ENCODE peak calls at places on chromosomes 1 and 21, in five cellular contexts. L, H, Q, X and T are unnamed samples.

GRCh38 chr21:46078984-46079356 is 18.9 kb upstream of the COL6A2 start:
- DNase-seq in L (no peak), H (peak), Q (no peak), X (no peak), T (no peak)

GRCh38 chr21:41425954-41426655 is at the start of gene MX1:
- DNase-seq in L (peak), H (peak), Q (no peak), X (peak), T (peak)

GRCh38 chr1:3369437-3370076 is 84.9 kb upstream of the ARHGEF16 start:
- DNase-seq in L (no peak), H (no peak), Q (no peak), X (peak), T (no peak)

GRCh38 chr1:65229754-65230339 is 79.5 kb upstream of the DNAJC6 start:
- DNase-seq in L (no peak), H (no peak), Q (no peak), X (no peak), T (no peak)

GRCh38 chr1:172254521-172255222 is 165.8 kb upstream of the C1orf105 start:
- DNase-seq in L (no peak), H (no peak), Q (peak), X (no peak), T (no peak)

GRCh38 chr1:245255783-245256182 is 101.0 kb downstream of the KIF26B start:
- DNase-seq in L (no peak), H (no peak), Q (no peak), X (no peak), T (no peak)

GRCh38 chr21:39441502-39442475 is 3.8 kb downstream of the LCA5L start:
- DNase-seq in L (peak), H (no peak), Q (peak), X (no peak), T (no peak)

GRCh38 chr21:34592120-34592561 is 22.8 kb downstream of the RCAN1 start:
- DNase-seq in L (no peak), H (no peak), Q (no peak), X (peak), T (no peak)

GRCh38 chr1:38693031-38693430 is 166.5 kb downstream of the RRAGC start:
- DNase-seq in L (no peak), H (no peak), Q (no peak), X (no peak), T (no peak)

GRCh38 chr1:113479713-113480676 is 89.7 kb downstream of the MAGI3 start:
- DNase-seq in L (no peak), H (no peak), Q (no peak), X (no peak), T (no peak)

GRCh38 chr1:210496063-210496462 is 167.4 kb downstream of the HHAT start:
- DNase-seq in L (no peak), H (peak), Q (no peak), X (peak), T (no peak)

GRCh38 chr1:19942088-19942487 is 18.7 kb upstream of the PLA2G2E start:
- DNase-seq in L (no peak), H (no peak), Q (no peak), X (no peak), T (no peak)

GRCh38 chr1:115478933-115479551 is 141.0 kb upstream of the NGF start:
- DNase-seq in L (no peak), H (peak), Q (no peak), X (no peak), T (no peak)

GRCh38 chr1:213252026-213252425 is 201.0 kb downstream of the RPS6KC1 start:
- DNase-seq in L (no peak), H (no peak), Q (no peak), X (no peak), T (no peak)